ENCODE peak calls at places on chromosome 14, in ten cellular contexts. A is astrocyte of the cerebellum; S is foreskin keratinocyte; L is pancreas; P is mesothelial cell of epicardium; X is NCI-H526; B is T-helper 17 cell; I is activated T-cell treated with anti-CD3 and anti-CD28 coated beads, Interleukin-2, amount 50 U/mL, for 48 hours; Q is activated CD4-positive, alpha-beta memory T cell treated with anti-CD3 and anti-CD28 coated beads for 36 hours; O is activated gamma-delta T cell treated with Interleukin-2 at 50 U/mL for 16 hours. R is an unnamed sample.

GRCh38 chr14:54747616-54748015 is 155.0 kb downstream of the GCH1 start:
- DNase-seq in B (no peak), P (no peak), Q (no peak), X (no peak), L (no peak), A (no peak), S (no peak), O (no peak), I (no peak), R (peak)

GRCh38 chr14:91367173-91368171 is 50.1 kb downstream of the CCDC88C start:
- DNase-seq in X (no peak), Q (peak), O (peak), I (peak), L (peak), A (peak), B (peak), P (no peak), S (no peak), R (peak)

GRCh38 chr14:54691525-54692260 is 124.8 kb downstream of the SAMD4A start:
- DNase-seq in I (peak), Q (peak), B (peak), S (no peak), L (peak), X (peak), P (peak), O (peak), A (peak), R (peak)

GRCh38 chr14:24903337-24903736 is 146.6 kb downstream of the STXBP6 start:
- DNase-seq in B (no peak), S (peak), Q (no peak), A (peak), X (no peak), P (no peak), I (no peak), L (no peak), O (no peak), R (peak)

GRCh38 chr14:75654127-75654732 is 6.4 kb downstream of the ERG28 start:
- DNase-seq in A (no peak), S (no peak), L (peak), Q (peak), X (peak), I (peak), P (peak), B (peak), O (peak), R (peak)

GRCh38 chr14:65103150-65103760 is 938 bp upstream of the MAX start:
- DNase-seq in O (no peak), S (peak), B (no peak), X (peak), Q (peak), A (no peak), P (no peak), L (no peak), I (no peak), R (peak)

GRCh38 chr14:101029668-101030290 is 126.3 kb upstream of the RTL1 start:
- DNase-seq in L (no peak), S (no peak), X (no peak), P (no peak), A (no peak), I (no peak), B (no peak), Q (no peak), O (no peak), R (no peak)

GRCh38 chr14:68506645-68507405 is 286.0 kb downstream of the ZFP36L1 start:
- DNase-seq in X (no peak), L (no peak), B (no peak), I (no peak), O (peak), Q (peak), S (no peak), P (no peak), A (no peak), R (no peak)

GRCh38 chr14:44720707-44721106 is 213.6 kb upstream of the FSCB start:
- DNase-seq in Q (no peak), B (no peak), S (peak), L (no peak), X (no peak), A (no peak), O (no peak), P (no peak), I (no peak), R (no peak)

GRCh38 chr14:54814076-54814475 is 88.5 kb downstream of the GCH1 start:
- DNase-seq in L (no peak), I (peak), A (no peak), S (no peak), O (no peak), X (peak), P (no peak), B (no peak), Q (peak), R (no peak)

GRCh38 chr14:86481105-86481504 is 951.2 kb downstream of the FLRT2 start:
- DNase-seq in O (no peak), Q (no peak), L (peak), I (no peak), B (no peak), A (no peak), S (no peak), P (no peak), X (no peak), R (peak)

GRCh38 chr14:74299061-74299545 is 3.6 kb downstream of the ABCD4 start:
- DNase-seq in L (no peak), O (peak), S (no peak), Q (peak), A (peak), I (peak), B (no peak), P (no peak), X (no peak), R (no peak)

GRCh38 chr14:99213603-99214002 is 58.4 kb downstream of the BCL11B start:
- DNase-seq in X (no peak), P (no peak), Q (peak), A (no peak), B (no peak), S (no peak), I (no peak), O (no peak), L (no peak), R (no peak)

GRCh38 chr14:88129306-88130056 is 124.5 kb downstream of the GPR65 start:
- DNase-seq in A (peak), S (peak), B (no peak), X (no peak), I (no peak), L (no peak), P (no peak), Q (no peak), O (no peak), R (peak)

GRCh38 chr14:61152851-61153364 is 128.2 kb downstream of the TMEM30B start:
- DNase-seq in S (no peak), L (no peak), X (no peak), A (peak), B (no peak), I (no peak), O (no peak), P (no peak), Q (no peak), R (no peak)

GRCh38 chr14:61385002-61385685 is 63.8 kb downstream of the PRKCH start:
- DNase-seq in A (no peak), B (no peak), L (no peak), X (no peak), P (no peak), Q (peak), O (peak), S (no peak), I (no peak), R (no peak)

GRCh38 chr14:72617391-72618011 is 276.4 kb downstream of the DPF3 start:
- DNase-seq in B (no peak), S (no peak), P (no peak), I (peak), A (peak), O (no peak), L (no peak), Q (no peak), X (no peak), R (no peak)

GRCh38 chr14:30330452-30330851 is 228.5 kb upstream of the G2E3 start:
- DNase-seq in O (no peak), L (no peak), A (no peak), Q (no peak), I (no peak), P (no peak), B (no peak), X (peak), S (no peak), R (no peak)

GRCh38 chr14:76576047-76576741 is 185.1 kb upstream of the VASH1 start:
- DNase-seq in L (peak), Q (no peak), P (no peak), O (no peak), A (no peak), S (no peak), X (no peak), I (no peak), B (no peak), R (no peak)

GRCh38 chr14:77024171-77024627 is 4.3 kb downstream of the IRF2BPL start:
- DNase-seq in L (peak), S (no peak), X (peak), B (peak), I (peak), A (no peak), O (peak), Q (peak), P (no peak), R (peak)

GRCh38 chr14:72883963-72884362 is 9.9 kb downstream of the DPF3 start:
- DNase-seq in I (peak), X (no peak), B (no peak), P (no peak), Q (peak), A (no peak), S (no peak), O (no peak), L (no peak), R (no peak)

GRCh38 chr14:75610839-75611238 is 32.4 kb downstream of the FLVCR2 start:
- DNase-seq in I (no peak), X (no peak), P (no peak), O (no peak), B (no peak), S (no peak), A (no peak), Q (no peak), L (no peak), R (peak)

GRCh38 chr14:106518054-106518943 is 991.9 kb downstream of the TMEM121 start:
- DNase-seq in S (no peak), P (no peak), Q (peak), B (peak), I (peak), A (no peak), O (peak), L (no peak), X (peak), R (no peak)

GRCh38 chr14:92677087-92677668 is 71.2 kb downstream of the LGMN start:
- DNase-seq in X (no peak), B (no peak), L (no peak), P (no peak), O (no peak), S (no peak), I (peak), Q (peak), A (no peak), R (no peak)

GRCh38 chr14:68283378-68284123 is 464.0 kb downstream of the RAD51B start:
- DNase-seq in S (no peak), I (peak), O (peak), Q (peak), X (no peak), B (no peak), L (no peak), P (no peak), A (no peak), R (no peak)

GRCh38 chr14:70280931-70281330 is 78.6 kb downstream of the COX16 start:
- DNase-seq in Q (no peak), S (no peak), L (no peak), I (no peak), B (no peak), O (no peak), X (no peak), A (no peak), P (no peak), R (no peak)

GRCh38 chr14:91354221-91354916 is 63.3 kb downstream of the CCDC88C start:
- DNase-seq in L (no peak), X (no peak), B (no peak), I (no peak), P (no peak), O (no peak), S (no peak), A (peak), Q (no peak), R (no peak)

GRCh38 chr14:101509730-101510371 is 51.4 kb upstream of the DIO3 start:
- DNase-seq in I (no peak), L (no peak), A (no peak), P (no peak), O (no peak), X (no peak), S (no peak), B (no peak), Q (no peak), R (no peak)

GRCh38 chr14:99803106-99803437 is 9.9 kb downstream of the EML1 start:
- DNase-seq in S (no peak), Q (no peak), P (no peak), L (no peak), A (no peak), I (no peak), B (no peak), O (no peak), X (no peak), R (no peak)

GRCh38 chr14:61643546-61643945 is 51.8 kb upstream of the HIF1A start:
- DNase-seq in I (no peak), S (no peak), P (no peak), Q (no peak), O (no peak), X (no peak), A (no peak), B (no peak), L (no peak), R (peak)

GRCh38 chr14:54447231-54447692 is 6.1 kb upstream of the CNIH1 start:
- DNase-seq in O (no peak), P (no peak), Q (no peak), B (no peak), I (no peak), X (no peak), L (no peak), A (no peak), S (no peak), R (peak)